ENCODE peak calls at places on chromosome 1, in five cellular contexts. U, Y, T, O and X are unnamed samples.

GRCh38 chr1:31398246-31398645 is 14.8 kb upstream of the SERINC2 start:
- DNase-seq in Y (no peak), O (no peak), U (no peak), T (no peak), X (no peak)

GRCh38 chr1:116982319-116983004 is 19.1 kb upstream of the CD101 start:
- DNase-seq in U (no peak), O (peak; percentile 32), Y (no peak), T (no peak), X (peak; percentile 17)

GRCh38 chr1:246677842-246678241 is 46.4 kb upstream of the SCCPDH start:
- DNase-seq in U (no peak), Y (no peak), T (no peak), O (no peak), X (no peak)

GRCh38 chr1:93076268-93076667 is 2.8 kb upstream of the MTF2 start:
- DNase-seq in U (no peak), O (no peak), T (no peak), Y (no peak), X (no peak)

GRCh38 chr1:228396770-228397453 is 9.7 kb downstream of the TRIM11 start:
- DNase-seq in Y (no peak), U (no peak), T (no peak), O (no peak), X (no peak)

GRCh38 chr1:154502066-154502741 is at the start of the genes SHE and TDRD10:
- DNase-seq in T (no peak), Y (no peak), O (no peak), U (no peak), X (no peak)

GRCh38 chr1:30719406-30720270 is 3.7 kb downstream of the MATN1 start:
- DNase-seq in Y (peak; percentile 41), T (peak; percentile 57), U (no peak), O (no peak), X (peak; percentile 62)

GRCh38 chr1:239920214-239920613 is 171.5 kb upstream of the FMN2 start:
- DNase-seq in U (no peak), Y (no peak), O (no peak), T (no peak), X (no peak)

GRCh38 chr1:187045371-187045770 is 216.6 kb downstream of the PLA2G4A start:
- DNase-seq in U (no peak), Y (no peak), T (no peak), O (no peak), X (no peak)

GRCh38 chr1:44672254-44672955 is 1.9 kb downstream of the TMEM53 start:
- DNase-seq in T (peak; percentile 71), U (no peak), Y (no peak), O (no peak), X (no peak)

GRCh38 chr1:86247553-86248279 is 91.1 kb upstream of the COL24A1 start:
- DNase-seq in Y (no peak), U (no peak), O (no peak), T (no peak), X (no peak)

GRCh38 chr1:109845658-109846057 is 65.0 kb upstream of the CSF1 start:
- DNase-seq in U (no peak), T (no peak), Y (no peak), O (no peak), X (peak; percentile 7)

GRCh38 chr1:166410083-166410385 is 243.2 kb upstream of the FAM78B start:
- DNase-seq in T (no peak), Y (no peak), U (no peak), O (no peak), X (no peak)

GRCh38 chr1:226371049-226371694 is 36.7 kb downstream of the PARP1 start:
- DNase-seq in T (no peak), O (no peak), U (no peak), Y (no peak), X (no peak)

GRCh38 chr1:78591971-78592370 is 28.3 kb upstream of the IFI44L start:
- DNase-seq in U (no peak), T (no peak), Y (no peak), O (no peak), X (no peak)

GRCh38 chr1:94920061-94920460 is 6.8 kb downstream of the CNN3 start:
- DNase-seq in Y (no peak), T (no peak), O (peak; percentile 18), U (no peak), X (no peak)

GRCh38 chr1:181264843-181265242 is 176.3 kb downstream of the IER5 start:
- DNase-seq in Y (no peak), U (no peak), O (no peak), T (no peak), X (no peak)
- TF ChIP-seq SRF in Y (no peak), U (no peak), O (no peak), T (no peak), X (no peak)

GRCh38 chr1:180519846-180520245 is 17.5 kb upstream of the ACBD6 start:
- DNase-seq in O (no peak), U (no peak), Y (no peak), T (no peak), X (no peak)

GRCh38 chr1:180524160-180524914 is 22.0 kb upstream of the ACBD6 start:
- DNase-seq in U (no peak), O (no peak), T (no peak), Y (no peak), X (no peak)

GRCh38 chr1:180522204-180522497 is 19.8 kb upstream of the ACBD6 start:
- DNase-seq in U (no peak), Y (no peak), O (peak; percentile 73), T (no peak), X (no peak)

GRCh38 chr1:180524915-180525695 is 22.7 kb upstream of the ACBD6 start:
- DNase-seq in Y (no peak), O (no peak), U (no peak), T (no peak), X (no peak)

GRCh38 chr1:180521474-180522203 is 19.3 kb upstream of the ACBD6 start:
- DNase-seq in Y (peak; percentile 77), T (no peak), U (no peak), O (peak; percentile 86), X (no peak)
- TF ChIP-seq YY1 in Y (no peak), T (no peak), U (no peak), O (no peak), X (no peak)

GRCh38 chr1:231160851-231161710 is 777 bp upstream of the TRIM67 start:
- DNase-seq in U (no peak), O (no peak), Y (no peak), T (no peak), X (peak; percentile 54)
- TF ChIP-seq SRF in U (no peak), O (no peak), Y (no peak), T (no peak), X (no peak)

GRCh38 chr1:221897312-221897711 is 155.4 kb upstream of the DUSP10 start:
- DNase-seq in Y (no peak), T (no peak), O (no peak), U (no peak), X (no peak)
- TF ChIP-seq YY1 in Y (no peak), T (no peak), O (no peak), U (no peak), X (no peak)

DNA sequence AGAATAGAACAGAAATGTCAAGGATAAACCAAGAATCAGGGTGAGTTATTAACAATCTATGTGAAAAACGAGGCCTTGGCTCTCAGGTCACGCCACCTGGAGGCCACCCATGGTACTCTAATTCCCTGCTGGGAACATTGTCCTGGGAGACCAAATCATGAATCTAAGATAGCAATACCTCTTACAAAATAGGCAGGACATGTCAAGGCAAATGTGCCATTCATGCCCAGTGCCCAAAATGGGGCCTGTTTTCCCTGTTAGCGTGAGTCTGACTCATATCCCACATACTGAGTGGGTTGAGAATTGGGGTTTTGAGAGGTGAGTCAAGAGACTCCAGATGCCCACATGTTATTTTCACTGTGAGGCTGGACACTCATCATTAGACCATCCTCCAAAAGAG is 380.8 kb downstream of the HHIPL2 start:
- DNase-seq in T (peak; percentile 32), U (peak; percentile 47), Y (peak; percentile 35), O (no peak), X (no peak)
- TF ChIP-seq SRF in T (no peak), U (no peak), Y (no peak), O (no peak), X (no peak)

DNA sequence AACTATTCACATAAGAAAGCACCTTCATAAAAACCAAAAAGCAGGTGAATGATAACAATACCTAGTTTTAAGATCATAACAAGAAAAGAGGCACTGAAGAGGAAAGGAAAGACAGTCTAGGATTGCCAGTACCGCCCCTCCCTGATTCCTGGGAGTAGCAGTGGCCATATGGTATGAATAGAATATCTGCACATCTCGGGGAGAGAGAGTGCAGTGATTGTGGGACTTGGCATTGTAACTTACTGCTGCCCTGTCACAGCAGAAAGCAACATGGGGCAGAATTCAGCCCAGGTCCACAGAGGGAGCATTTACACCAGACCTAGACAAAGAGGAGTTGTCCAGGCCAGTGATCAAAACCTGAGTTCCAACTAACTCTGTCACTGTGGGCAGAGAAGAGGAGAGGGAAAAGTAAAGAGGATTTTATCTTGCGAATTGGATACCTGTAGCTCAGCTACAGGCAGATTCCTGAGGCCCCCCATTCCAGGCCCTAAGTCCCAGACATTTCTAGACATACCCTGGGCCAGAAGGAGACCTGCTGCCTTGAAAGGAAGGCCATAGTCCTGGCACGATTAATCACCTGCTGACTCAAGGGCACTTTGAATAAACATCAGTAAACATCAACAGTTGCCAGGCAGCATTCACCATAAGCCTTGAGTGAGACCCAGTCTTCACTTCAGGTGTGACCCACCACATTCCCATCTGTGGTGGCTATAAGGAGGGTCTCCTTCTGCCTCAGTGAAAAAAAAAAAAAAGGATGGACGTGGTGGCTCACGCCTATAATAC is 397.5 kb downstream of the TGFB2 start:
- DNase-seq in U (no peak), Y (no peak), T (no peak), O (no peak), X (no peak)
- TF ChIP-seq YY1 in U (no peak), Y (no peak), T (no peak), O (no peak), X (no peak)

GRCh38 chr1:182217071-182217470 is 155.6 kb upstream of the ZNF648 start:
- DNase-seq in Y (peak; percentile 23), O (no peak), U (no peak), T (no peak), X (no peak)
- TF ChIP-seq SRF in Y (no peak), O (no peak), U (no peak), T (no peak), X (no peak)

DNA sequence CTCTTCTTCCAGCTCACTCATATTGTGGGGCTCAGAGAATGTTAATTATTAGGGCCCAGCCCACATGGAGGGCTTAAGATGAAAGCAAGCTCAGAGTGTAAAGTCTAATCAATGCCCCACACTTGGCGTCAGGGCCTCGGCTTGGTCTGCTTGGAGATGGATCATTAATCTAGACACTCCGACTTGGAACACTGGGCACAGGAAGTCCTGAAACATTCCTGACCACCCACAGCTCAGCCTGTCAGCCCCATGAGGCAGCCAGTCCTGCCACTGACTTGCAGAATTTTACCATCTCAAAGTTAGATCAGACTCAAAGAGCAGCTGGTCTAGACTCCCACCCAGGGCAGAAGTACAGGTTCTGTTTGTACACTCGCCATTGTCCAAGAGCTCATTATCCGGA is 69.8 kb upstream of the TRABD2B start:
- DNase-seq in U (no peak), Y (no peak), T (no peak), O (no peak), X (no peak)
- TF ChIP-seq YY1 in U (no peak), Y (no peak), T (no peak), O (no peak), X (no peak)

DNA sequence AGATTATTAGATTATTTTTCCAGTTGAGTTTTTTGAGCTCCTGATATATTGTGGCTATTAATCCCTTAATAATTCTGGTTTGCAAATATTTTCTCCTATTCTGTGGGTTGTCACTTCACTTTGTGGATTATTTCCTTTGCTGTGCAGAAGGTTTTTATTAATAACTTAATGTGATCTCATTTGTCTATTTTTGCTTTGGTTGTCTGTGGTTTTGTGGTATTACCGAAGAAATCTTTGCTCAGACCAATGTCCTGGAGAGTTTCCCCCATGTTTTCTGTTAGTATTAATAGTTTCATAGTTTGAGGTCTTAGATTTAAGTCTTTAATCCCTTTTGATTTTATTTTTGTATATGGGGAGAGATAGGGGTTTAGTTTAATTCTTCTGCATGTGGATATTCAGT is 7.1 kb upstream of the TBX19 start:
- DNase-seq in U (no peak), Y (no peak), T (no peak), O (no peak), X (no peak)
- TF ChIP-seq SRF in U (no peak), Y (no peak), T (no peak), O (no peak), X (no peak)